ENCODE peak calls at places on chromosome 2, in seven cellular contexts. One of them, this sample, is unnamed.

GRCh38 chr2:227164745-227165350 is 424 bp downstream of the COL4A3 start:
- DNase-seq in adrenal gland: peak
- DNase-seq in glutamatergic neuron: no peak
- DNase-seq in KBM-7: no peak
- DNase-seq in mucosa of descending colon: peak
- DNase-seq in mesothelial cell of epicardium: no peak
- DNase-seq in activated naive CD8-positive, alpha-beta T cell treated with anti-CD3 and anti-CD28 coated beads, Interleukin-2, amount 10 ng/mL, durations not matched to agents 7 days and 5 days: peak
- DNase-seq in this sample: peak

GRCh38 chr2:227890495-227891079 is 19.2 kb downstream of the DAW1 start:
- DNase-seq in mesothelial cell of epicardium: no peak
- DNase-seq in mucosa of descending colon: no peak
- DNase-seq in glutamatergic neuron: no peak
- DNase-seq in KBM-7: peak
- DNase-seq in activated naive CD8-positive, alpha-beta T cell treated with anti-CD3 and anti-CD28 coated beads, Interleukin-2, amount 10 ng/mL, durations not matched to agents 7 days and 5 days: no peak
- DNase-seq in adrenal gland: no peak
- DNase-seq in this sample: no peak

GRCh38 chr2:182784777-182785176 is 68.7 kb downstream of the DNAJC10 start:
- DNase-seq in activated naive CD8-positive, alpha-beta T cell treated with anti-CD3 and anti-CD28 coated beads, Interleukin-2, amount 10 ng/mL, durations not matched to agents 7 days and 5 days: no peak
- DNase-seq in mesothelial cell of epicardium: no peak
- DNase-seq in mucosa of descending colon: no peak
- DNase-seq in KBM-7: peak
- DNase-seq in adrenal gland: no peak
- DNase-seq in glutamatergic neuron: no peak
- DNase-seq in this sample: no peak

GRCh38 chr2:29363111-29363510 is 247.9 kb downstream of the CLIP4 start:
- DNase-seq in adrenal gland: no peak
- DNase-seq in activated naive CD8-positive, alpha-beta T cell treated with anti-CD3 and anti-CD28 coated beads, Interleukin-2, amount 10 ng/mL, durations not matched to agents 7 days and 5 days: no peak
- DNase-seq in mesothelial cell of epicardium: no peak
- DNase-seq in mucosa of descending colon: no peak
- DNase-seq in KBM-7: no peak
- DNase-seq in glutamatergic neuron: no peak
- DNase-seq in this sample: no peak

GRCh38 chr2:65092791-65093190 is 36.6 kb downstream of the CEP68 start:
- DNase-seq in mucosa of descending colon: no peak
- DNase-seq in glutamatergic neuron: no peak
- DNase-seq in activated naive CD8-positive, alpha-beta T cell treated with anti-CD3 and anti-CD28 coated beads, Interleukin-2, amount 10 ng/mL, durations not matched to agents 7 days and 5 days: no peak
- DNase-seq in adrenal gland: no peak
- DNase-seq in KBM-7: no peak
- DNase-seq in mesothelial cell of epicardium: no peak
- DNase-seq in this sample: no peak

GRCh38 chr2:29405707-29406106 is 290.5 kb downstream of the CLIP4 start:
- DNase-seq in adrenal gland: no peak
- DNase-seq in activated naive CD8-positive, alpha-beta T cell treated with anti-CD3 and anti-CD28 coated beads, Interleukin-2, amount 10 ng/mL, durations not matched to agents 7 days and 5 days: no peak
- DNase-seq in glutamatergic neuron: no peak
- DNase-seq in mucosa of descending colon: no peak
- DNase-seq in KBM-7: no peak
- DNase-seq in mesothelial cell of epicardium: no peak
- DNase-seq in this sample: no peak

GRCh38 chr2:174699993-174700766 is 64.1 kb downstream of the CHRNA1 start:
- DNase-seq in KBM-7: peak
- DNase-seq in glutamatergic neuron: no peak
- DNase-seq in mesothelial cell of epicardium: no peak
- DNase-seq in activated naive CD8-positive, alpha-beta T cell treated with anti-CD3 and anti-CD28 coated beads, Interleukin-2, amount 10 ng/mL, durations not matched to agents 7 days and 5 days: no peak
- DNase-seq in adrenal gland: no peak
- DNase-seq in mucosa of descending colon: no peak
- DNase-seq in this sample: no peak

GRCh38 chr2:218023636-218024035 is 20.8 kb upstream of the TNS1 start:
- DNase-seq in glutamatergic neuron: peak
- DNase-seq in adrenal gland: peak
- DNase-seq in KBM-7: no peak
- DNase-seq in mucosa of descending colon: no peak
- DNase-seq in activated naive CD8-positive, alpha-beta T cell treated with anti-CD3 and anti-CD28 coated beads, Interleukin-2, amount 10 ng/mL, durations not matched to agents 7 days and 5 days: no peak
- DNase-seq in mesothelial cell of epicardium: no peak
- DNase-seq in this sample: peak

GRCh38 chr2:7845332-7845731 is 836.5 kb upstream of the ID2 start:
- DNase-seq in mucosa of descending colon: no peak
- DNase-seq in activated naive CD8-positive, alpha-beta T cell treated with anti-CD3 and anti-CD28 coated beads, Interleukin-2, amount 10 ng/mL, durations not matched to agents 7 days and 5 days: no peak
- DNase-seq in KBM-7: no peak
- DNase-seq in mesothelial cell of epicardium: no peak
- DNase-seq in adrenal gland: peak
- DNase-seq in glutamatergic neuron: no peak
- DNase-seq in this sample: no peak

GRCh38 chr2:106882658-106883057 is 3.3 kb downstream of the ST6GAL2 start:
- DNase-seq in glutamatergic neuron: no peak
- DNase-seq in KBM-7: no peak
- DNase-seq in mesothelial cell of epicardium: no peak
- DNase-seq in activated naive CD8-positive, alpha-beta T cell treated with anti-CD3 and anti-CD28 coated beads, Interleukin-2, amount 10 ng/mL, durations not matched to agents 7 days and 5 days: no peak
- DNase-seq in mucosa of descending colon: no peak
- DNase-seq in adrenal gland: no peak
- DNase-seq in this sample: no peak

GRCh38 chr2:80830891-80831290 is 526.3 kb upstream of the LRRTM1 start:
- DNase-seq in adrenal gland: no peak
- DNase-seq in glutamatergic neuron: no peak
- DNase-seq in activated naive CD8-positive, alpha-beta T cell treated with anti-CD3 and anti-CD28 coated beads, Interleukin-2, amount 10 ng/mL, durations not matched to agents 7 days and 5 days: no peak
- DNase-seq in mesothelial cell of epicardium: no peak
- DNase-seq in KBM-7: no peak
- DNase-seq in mucosa of descending colon: no peak
- DNase-seq in this sample: no peak

GRCh38 chr2:104164721-104165252 is 689.1 kb upstream of the POU3F3 start:
- DNase-seq in KBM-7: no peak
- DNase-seq in mesothelial cell of epicardium: no peak
- DNase-seq in adrenal gland: no peak
- DNase-seq in activated naive CD8-positive, alpha-beta T cell treated with anti-CD3 and anti-CD28 coated beads, Interleukin-2, amount 10 ng/mL, durations not matched to agents 7 days and 5 days: no peak
- DNase-seq in glutamatergic neuron: no peak
- DNase-seq in mucosa of descending colon: no peak
- DNase-seq in this sample: no peak

GRCh38 chr2:182642328-182642727 is 73.7 kb upstream of the DNAJC10 start:
- DNase-seq in glutamatergic neuron: peak
- DNase-seq in adrenal gland: peak
- DNase-seq in activated naive CD8-positive, alpha-beta T cell treated with anti-CD3 and anti-CD28 coated beads, Interleukin-2, amount 10 ng/mL, durations not matched to agents 7 days and 5 days: no peak
- DNase-seq in mucosa of descending colon: peak
- DNase-seq in KBM-7: peak
- DNase-seq in mesothelial cell of epicardium: no peak
- DNase-seq in this sample: peak

GRCh38 chr2:238026953-238027505 is 33.8 kb upstream of the SCLY start:
- DNase-seq in glutamatergic neuron: no peak
- DNase-seq in mesothelial cell of epicardium: no peak
- DNase-seq in activated naive CD8-positive, alpha-beta T cell treated with anti-CD3 and anti-CD28 coated beads, Interleukin-2, amount 10 ng/mL, durations not matched to agents 7 days and 5 days: no peak
- DNase-seq in mucosa of descending colon: no peak
- DNase-seq in KBM-7: no peak
- DNase-seq in adrenal gland: no peak
- DNase-seq in this sample: no peak

GRCh38 chr2:216113572-216113971 is 4.4 kb downstream of the XRCC5 start:
- DNase-seq in glutamatergic neuron: no peak
- DNase-seq in activated naive CD8-positive, alpha-beta T cell treated with anti-CD3 and anti-CD28 coated beads, Interleukin-2, amount 10 ng/mL, durations not matched to agents 7 days and 5 days: no peak
- DNase-seq in mesothelial cell of epicardium: no peak
- DNase-seq in KBM-7: no peak
- DNase-seq in adrenal gland: no peak
- DNase-seq in mucosa of descending colon: no peak
- DNase-seq in this sample: no peak

GRCh38 chr2:178361588-178361987 is 89.4 kb downstream of the PRKRA start:
- DNase-seq in mesothelial cell of epicardium: no peak
- DNase-seq in adrenal gland: no peak
- DNase-seq in glutamatergic neuron: no peak
- DNase-seq in activated naive CD8-positive, alpha-beta T cell treated with anti-CD3 and anti-CD28 coated beads, Interleukin-2, amount 10 ng/mL, durations not matched to agents 7 days and 5 days: no peak
- DNase-seq in KBM-7: no peak
- DNase-seq in mucosa of descending colon: no peak
- DNase-seq in this sample: no peak

GRCh38 chr2:9347411-9347853 is 75.9 kb downstream of the ITGB1BP1 start:
- DNase-seq in mucosa of descending colon: no peak
- DNase-seq in activated naive CD8-positive, alpha-beta T cell treated with anti-CD3 and anti-CD28 coated beads, Interleukin-2, amount 10 ng/mL, durations not matched to agents 7 days and 5 days: no peak
- DNase-seq in adrenal gland: peak
- DNase-seq in KBM-7: no peak
- DNase-seq in glutamatergic neuron: no peak
- DNase-seq in mesothelial cell of epicardium: no peak
- DNase-seq in this sample: no peak

GRCh38 chr2:215530191-215530968 is 94.5 kb upstream of the FN1 start:
- DNase-seq in glutamatergic neuron: no peak
- DNase-seq in KBM-7: no peak
- DNase-seq in mucosa of descending colon: no peak
- DNase-seq in mesothelial cell of epicardium: no peak
- DNase-seq in activated naive CD8-positive, alpha-beta T cell treated with anti-CD3 and anti-CD28 coated beads, Interleukin-2, amount 10 ng/mL, durations not matched to agents 7 days and 5 days: no peak
- DNase-seq in adrenal gland: no peak
- DNase-seq in this sample: no peak

GRCh38 chr2:95314964-95315611 is 17.9 kb downstream of the KCNIP3 start:
- DNase-seq in KBM-7: peak
- DNase-seq in adrenal gland: no peak
- DNase-seq in mucosa of descending colon: peak
- DNase-seq in glutamatergic neuron: peak
- DNase-seq in activated naive CD8-positive, alpha-beta T cell treated with anti-CD3 and anti-CD28 coated beads, Interleukin-2, amount 10 ng/mL, durations not matched to agents 7 days and 5 days: no peak
- DNase-seq in mesothelial cell of epicardium: no peak
- DNase-seq in this sample: peak

GRCh38 chr2:144083211-144083610 is 436.7 kb downstream of the ZEB2 start:
- DNase-seq in KBM-7: no peak
- DNase-seq in adrenal gland: no peak
- DNase-seq in mesothelial cell of epicardium: no peak
- DNase-seq in activated naive CD8-positive, alpha-beta T cell treated with anti-CD3 and anti-CD28 coated beads, Interleukin-2, amount 10 ng/mL, durations not matched to agents 7 days and 5 days: no peak
- DNase-seq in mucosa of descending colon: no peak
- DNase-seq in glutamatergic neuron: no peak
- DNase-seq in this sample: no peak

GRCh38 chr2:18763338-18763737 is 174.0 kb upstream of the NT5C1B start:
- DNase-seq in KBM-7: no peak
- DNase-seq in adrenal gland: no peak
- DNase-seq in glutamatergic neuron: no peak
- DNase-seq in activated naive CD8-positive, alpha-beta T cell treated with anti-CD3 and anti-CD28 coated beads, Interleukin-2, amount 10 ng/mL, durations not matched to agents 7 days and 5 days: no peak
- DNase-seq in mesothelial cell of epicardium: no peak
- DNase-seq in mucosa of descending colon: no peak
- DNase-seq in this sample: no peak

GRCh38 chr2:237073552-237073951 is 12.1 kb upstream of the COPS8 start:
- DNase-seq in activated naive CD8-positive, alpha-beta T cell treated with anti-CD3 and anti-CD28 coated beads, Interleukin-2, amount 10 ng/mL, durations not matched to agents 7 days and 5 days: no peak
- DNase-seq in glutamatergic neuron: no peak
- DNase-seq in adrenal gland: no peak
- DNase-seq in mesothelial cell of epicardium: no peak
- DNase-seq in KBM-7: no peak
- DNase-seq in mucosa of descending colon: no peak
- DNase-seq in this sample: no peak

GRCh38 chr2:164257794-164258193 is 363.5 kb downstream of the GRB14 start:
- DNase-seq in adrenal gland: no peak
- DNase-seq in mucosa of descending colon: no peak
- DNase-seq in mesothelial cell of epicardium: no peak
- DNase-seq in activated naive CD8-positive, alpha-beta T cell treated with anti-CD3 and anti-CD28 coated beads, Interleukin-2, amount 10 ng/mL, durations not matched to agents 7 days and 5 days: no peak
- DNase-seq in KBM-7: no peak
- DNase-seq in glutamatergic neuron: no peak
- DNase-seq in this sample: no peak

GRCh38 chr2:70011335-70011734 is 49.9 kb upstream of the ASPRV1 start:
- DNase-seq in activated naive CD8-positive, alpha-beta T cell treated with anti-CD3 and anti-CD28 coated beads, Interleukin-2, amount 10 ng/mL, durations not matched to agents 7 days and 5 days: no peak
- DNase-seq in mucosa of descending colon: no peak
- DNase-seq in adrenal gland: no peak
- DNase-seq in glutamatergic neuron: no peak
- DNase-seq in KBM-7: no peak
- DNase-seq in mesothelial cell of epicardium: no peak
- DNase-seq in this sample: no peak

GRCh38 chr2:39487398-39488250 is 50.5 kb upstream of the MAP4K3 start:
- DNase-seq in activated naive CD8-positive, alpha-beta T cell treated with anti-CD3 and anti-CD28 coated beads, Interleukin-2, amount 10 ng/mL, durations not matched to agents 7 days and 5 days: no peak
- DNase-seq in mesothelial cell of epicardium: no peak
- DNase-seq in mucosa of descending colon: no peak
- DNase-seq in KBM-7: no peak
- DNase-seq in adrenal gland: no peak
- DNase-seq in glutamatergic neuron: no peak
- DNase-seq in this sample: no peak

GRCh38 chr2:113985554-113986397 is 95.9 kb downstream of the ACTR3 start:
- DNase-seq in KBM-7: no peak
- DNase-seq in adrenal gland: no peak
- DNase-seq in glutamatergic neuron: no peak
- DNase-seq in mesothelial cell of epicardium: no peak
- DNase-seq in mucosa of descending colon: no peak
- DNase-seq in activated naive CD8-positive, alpha-beta T cell treated with anti-CD3 and anti-CD28 coated beads, Interleukin-2, amount 10 ng/mL, durations not matched to agents 7 days and 5 days: no peak
- DNase-seq in this sample: no peak

GRCh38 chr2:70887550-70888229 is 48.0 kb upstream of the ATP6V1B1 start:
- DNase-seq in mucosa of descending colon: peak
- DNase-seq in activated naive CD8-positive, alpha-beta T cell treated with anti-CD3 and anti-CD28 coated beads, Interleukin-2, amount 10 ng/mL, durations not matched to agents 7 days and 5 days: peak
- DNase-seq in adrenal gland: peak
- DNase-seq in KBM-7: peak
- DNase-seq in mesothelial cell of epicardium: peak
- DNase-seq in glutamatergic neuron: peak
- DNase-seq in this sample: no peak

GRCh38 chr2:85698880-85699254 is 4.7 kb downstream of the GNLY start:
- DNase-seq in activated naive CD8-positive, alpha-beta T cell treated with anti-CD3 and anti-CD28 coated beads, Interleukin-2, amount 10 ng/mL, durations not matched to agents 7 days and 5 days: no peak
- DNase-seq in mesothelial cell of epicardium: no peak
- DNase-seq in mucosa of descending colon: no peak
- DNase-seq in adrenal gland: no peak
- DNase-seq in KBM-7: no peak
- DNase-seq in glutamatergic neuron: no peak
- DNase-seq in this sample: no peak

GRCh38 chr2:148255929-148256328 is 235.0 kb downstream of the MBD5 start:
- DNase-seq in mesothelial cell of epicardium: no peak
- DNase-seq in glutamatergic neuron: no peak
- DNase-seq in adrenal gland: no peak
- DNase-seq in mucosa of descending colon: no peak
- DNase-seq in KBM-7: no peak
- DNase-seq in activated naive CD8-positive, alpha-beta T cell treated with anti-CD3 and anti-CD28 coated beads, Interleukin-2, amount 10 ng/mL, durations not matched to agents 7 days and 5 days: no peak
- DNase-seq in this sample: peak